ENCODE peak calls at places on chromosomes 4 and X, in eight cellular contexts. Y, N, D, T, Z, V, Q and E are unnamed samples.

GRCh38 chrX:1434871-1435240 is 17.9 kb downstream of the ASMTL start:
- DNase-seq in Y (no peak), N (no peak), D (no peak), T (no peak), Z (no peak), V (no peak), Q (no peak), E (no peak)

GRCh38 chrX:84909151-84909550 is 94.5 kb upstream of the APOOL start:
- DNase-seq in Y (no peak), N (no peak), D (no peak), T (no peak), Z (no peak), V (no peak), Q (no peak), E (no peak)

GRCh38 chr4:125316781-125317525 is 2.2 kb downstream of the FAT4 start:
- DNase-seq in Y (peak; percentile 64), N (peak; percentile 53), D (no peak), T (peak; percentile 37), Z (no peak), V (peak; percentile 2), Q (peak; percentile 47), E (no peak)

GRCh38 chr4:1739358-1739757 is 18.0 kb downstream of the TACC3 start:
- DNase-seq in Y (no peak), N (no peak), D (no peak), T (no peak), Z (no peak), V (no peak), Q (no peak), E (no peak)

GRCh38 chrX:85107407-85107806 is 103.7 kb downstream of the APOOL start:
- DNase-seq in Y (no peak), N (no peak), D (no peak), T (no peak), Z (no peak), V (no peak), Q (no peak), E (no peak)

GRCh38 chr4:125750827-125751466 is 436.2 kb downstream of the FAT4 start:
- DNase-seq in Y (peak; percentile 61), N (peak; percentile 21), D (no peak), T (peak; percentile 85), Z (no peak), V (no peak), Q (peak; percentile 80), E (no peak)

GRCh38 chr4:70818173-70818856 is 21.4 kb downstream of the GRSF1 start:
- DNase-seq in Y (no peak), N (no peak), D (no peak), T (no peak), Z (no peak), V (no peak), Q (no peak), E (no peak)

GRCh38 chr4:78336093-78336943 is 215.3 kb upstream of the ANXA3 start:
- DNase-seq in Y (peak; percentile 28), N (peak; percentile 15), D (no peak), T (peak; percentile 93), Z (no peak), V (no peak), Q (no peak), E (no peak)

GRCh38 chrX:8868906-8869305 is 67.7 kb upstream of the FAM9A start:
- DNase-seq in Y (peak; percentile 18), N (no peak), D (no peak), T (peak; percentile 50), Z (no peak), V (no peak), Q (peak; percentile 3), E (no peak)

GRCh38 chrX:41445781-41446358 is 1.3 kb upstream of the NYX start:
- DNase-seq in Y (no peak), N (no peak), D (no peak), T (no peak), Z (no peak), V (no peak), Q (no peak), E (no peak)

GRCh38 chrX:10121787-10122186 is 35.0 kb upstream of the CLCN4 start:
- DNase-seq in Y (no peak), N (no peak), D (no peak), T (no peak), Z (no peak), V (no peak), Q (no peak), E (peak; percentile 88)

GRCh38 chr4:155609455-155610059 is 57.1 kb upstream of the GUCY1A1 start:
- DNase-seq in Y (no peak), N (no peak), D (no peak), T (no peak), Z (no peak), V (no peak), Q (no peak), E (no peak)
- H3K4me3 ChIP-seq in Y (no peak overlapping the region), N (no peak overlapping the region), D (no peak overlapping the region), T (no peak overlapping the region), Z (no peak overlapping the region), V (no peak overlapping the region), Q (no peak overlapping the region), E (no peak overlapping the region)

GRCh38 chr4:79597266-79597665 is 189.2 kb upstream of the GK2 start:
- DNase-seq in Y (peak; percentile 28), N (no peak), D (no peak), T (peak; percentile 86), Z (no peak), V (no peak), Q (no peak), E (no peak)
- H3K27ac ChIP-seq in Y (no peak overlapping the region), N (no peak overlapping the region), D (no peak overlapping the region), T (no peak overlapping the region), Z (no peak overlapping the region), V (no peak overlapping the region), Q (no peak overlapping the region), E (no peak overlapping the region)

DNA sequence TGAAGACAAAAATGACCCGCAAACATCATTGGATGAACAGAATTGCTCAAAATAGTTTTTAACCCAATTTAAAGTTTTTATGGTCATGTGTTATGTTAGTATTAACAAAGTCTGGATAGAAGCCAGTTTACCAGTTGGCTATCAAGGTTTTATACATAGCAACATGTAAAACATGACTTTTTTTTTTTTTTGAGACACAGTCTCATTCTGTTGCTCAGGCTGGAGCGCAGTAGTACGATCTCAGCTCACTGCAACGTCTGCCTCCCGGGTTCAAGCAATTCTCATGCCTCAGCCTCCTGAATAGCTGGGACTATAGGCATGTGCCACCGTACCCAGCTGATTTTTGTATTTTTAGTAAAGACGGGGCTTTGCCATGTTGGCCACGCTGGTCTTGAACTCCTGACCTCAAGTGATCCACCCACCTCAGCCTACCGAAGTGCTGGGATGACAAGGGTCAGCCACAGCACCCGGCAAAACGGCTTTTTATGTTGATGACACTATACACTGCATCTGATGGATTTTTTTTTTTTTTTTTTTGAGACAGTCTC is 3.4 kb downstream of the SAT1 start:
- DNase-seq in Y (peak; percentile 77), N (no peak), D (no peak), T (peak; percentile 39), Z (no peak), V (no peak), Q (peak; percentile 49), E (no peak)
- H3K4me3 ChIP-seq in Y (no peak overlapping the region), N (no peak overlapping the region), D (no peak overlapping the region), T (no peak overlapping the region), Z (no peak overlapping the region), V (no peak overlapping the region), Q (no peak overlapping the region), E (no peak overlapping the region)

GRCh38 chr4:139898293-139898692 is 232.7 kb downstream of the MGST2 start:
- DNase-seq in Y (no peak), N (no peak), D (no peak), T (no peak), Z (no peak), V (no peak), Q (no peak), E (no peak)

GRCh38 chr4:139901516-139902327 is 236.1 kb downstream of the MGST2 start:
- DNase-seq in Y (peak; percentile 43), N (no peak), D (no peak), T (no peak), Z (no peak), V (no peak), Q (peak; percentile 79), E (no peak)

GRCh38 chr4:139899346-139899745 is 233.7 kb downstream of the MGST2 start:
- DNase-seq in Y (no peak), N (no peak), D (no peak), T (no peak), Z (no peak), V (no peak), Q (no peak), E (no peak)

GRCh38 chr4:139902328-139903217 is 237.0 kb downstream of the MGST2 start:
- DNase-seq in Y (no peak), N (no peak), D (no peak), T (no peak), Z (no peak), V (no peak), Q (no peak), E (no peak)

GRCh38 chr4:139900964-139901376 is 235.4 kb downstream of the MGST2 start:
- DNase-seq in Y (no peak), N (no peak), D (no peak), T (no peak), Z (no peak), V (no peak), Q (no peak), E (no peak)
- H3K27ac ChIP-seq in Y (no peak overlapping the region), N (no peak overlapping the region), D (peak overlapping the region; percentile 76), T (peak overlapping the region; percentile 8), Z (no peak overlapping the region), V (no peak overlapping the region), Q (no peak overlapping the region), E (no peak overlapping the region)